ENCODE peak calls at places on chromosomes 5 and 9, in nine cellular contexts. One of them, this sample, is unnamed.

GRCh38 chr9:135840107-135840506 is 67.2 kb downstream of the CAMSAP1 start:
- DNase-seq in left ventricle myocardium inferior: no peak
- DNase-seq in endothelial cell of umbilical vein: no peak
- DNase-seq in AG04450: no peak
- DNase-seq in OCI-LY7: no peak
- DNase-seq in CD8-positive, alpha-beta T cell: no peak
- DNase-seq in right atrium auricular region: no peak
- DNase-seq in chondrocyte: peak
- DNase-seq in MCF 10A: no peak
- DNase-seq in this sample: no peak

GRCh38 chr9:84754461-84754860 is 84.9 kb downstream of the NTRK2 start:
- DNase-seq in right atrium auricular region: no peak
- DNase-seq in CD8-positive, alpha-beta T cell: no peak
- DNase-seq in MCF 10A: no peak
- DNase-seq in endothelial cell of umbilical vein: no peak
- DNase-seq in chondrocyte: no peak
- DNase-seq in left ventricle myocardium inferior: no peak
- DNase-seq in AG04450: no peak
- DNase-seq in OCI-LY7: no peak
- DNase-seq in this sample: peak

GRCh38 chr9:108185613-108186012 is 670.2 kb downstream of the ACTL7B start:
- DNase-seq in MCF 10A: no peak
- DNase-seq in OCI-LY7: no peak
- DNase-seq in right atrium auricular region: no peak
- DNase-seq in left ventricle myocardium inferior: no peak
- DNase-seq in chondrocyte: no peak
- DNase-seq in CD8-positive, alpha-beta T cell: no peak
- DNase-seq in endothelial cell of umbilical vein: no peak
- DNase-seq in AG04450: no peak
- DNase-seq in this sample: no peak

GRCh38 chr5:122870219-122870856 is 24.9 kb downstream of the SNX24 start:
- DNase-seq in chondrocyte: no peak
- DNase-seq in OCI-LY7: no peak
- DNase-seq in MCF 10A: no peak
- DNase-seq in AG04450: no peak
- DNase-seq in CD8-positive, alpha-beta T cell: no peak
- DNase-seq in endothelial cell of umbilical vein: no peak
- DNase-seq in left ventricle myocardium inferior: no peak
- DNase-seq in right atrium auricular region: no peak
- DNase-seq in this sample: no peak

GRCh38 chr9:90860826-90861225 is 59.2 kb downstream of the SYK start:
- DNase-seq in CD8-positive, alpha-beta T cell: no peak
- DNase-seq in left ventricle myocardium inferior: no peak
- DNase-seq in right atrium auricular region: no peak
- DNase-seq in chondrocyte: no peak
- DNase-seq in OCI-LY7: no peak
- DNase-seq in MCF 10A: no peak
- DNase-seq in AG04450: no peak
- DNase-seq in endothelial cell of umbilical vein: no peak
- DNase-seq in this sample: no peak

GRCh38 chr5:16916262-16916878 is 19.7 kb downstream of the MYO10 start:
- DNase-seq in right atrium auricular region: no peak
- DNase-seq in endothelial cell of umbilical vein: peak
- DNase-seq in OCI-LY7: no peak
- DNase-seq in MCF 10A: peak
- DNase-seq in AG04450: peak
- DNase-seq in left ventricle myocardium inferior: no peak
- DNase-seq in CD8-positive, alpha-beta T cell: no peak
- DNase-seq in chondrocyte: no peak
- DNase-seq in this sample: no peak

GRCh38 chr5:132510076-132510475 is 19.5 kb upstream of the IRF1 start:
- DNase-seq in left ventricle myocardium inferior: no peak
- DNase-seq in MCF 10A: peak
- DNase-seq in endothelial cell of umbilical vein: peak
- DNase-seq in CD8-positive, alpha-beta T cell: no peak
- DNase-seq in OCI-LY7: no peak
- DNase-seq in AG04450: peak
- DNase-seq in right atrium auricular region: no peak
- DNase-seq in chondrocyte: no peak
- DNase-seq in this sample: no peak

GRCh38 chr5:4941957-4942830 is 197.9 kb upstream of the ADAMTS16 start:
- DNase-seq in MCF 10A: peak
- DNase-seq in chondrocyte: no peak
- DNase-seq in right atrium auricular region: no peak
- DNase-seq in endothelial cell of umbilical vein: no peak
- DNase-seq in left ventricle myocardium inferior: no peak
- DNase-seq in CD8-positive, alpha-beta T cell: no peak
- DNase-seq in AG04450: no peak
- DNase-seq in OCI-LY7: no peak
- DNase-seq in this sample: peak

GRCh38 chr5:124179788-124180187 is 566.7 kb downstream of the ZNF608 start:
- DNase-seq in MCF 10A: no peak
- DNase-seq in right atrium auricular region: no peak
- DNase-seq in endothelial cell of umbilical vein: no peak
- DNase-seq in chondrocyte: no peak
- DNase-seq in CD8-positive, alpha-beta T cell: no peak
- DNase-seq in left ventricle myocardium inferior: no peak
- DNase-seq in OCI-LY7: no peak
- DNase-seq in AG04450: no peak
- DNase-seq in this sample: no peak

GRCh38 chr9:128190516-128191405 is 611 bp downstream of the CIZ1 start:
- DNase-seq in chondrocyte: no peak
- DNase-seq in OCI-LY7: peak
- DNase-seq in AG04450: no peak
- DNase-seq in endothelial cell of umbilical vein: no peak
- DNase-seq in left ventricle myocardium inferior: no peak
- DNase-seq in CD8-positive, alpha-beta T cell: no peak
- DNase-seq in right atrium auricular region: no peak
- DNase-seq in MCF 10A: peak
- DNase-seq in this sample: peak

GRCh38 chr5:113693205-113693553 is 179.7 kb downstream of the YTHDC2 start:
- DNase-seq in OCI-LY7: no peak
- DNase-seq in CD8-positive, alpha-beta T cell: no peak
- DNase-seq in right atrium auricular region: no peak
- DNase-seq in left ventricle myocardium inferior: no peak
- DNase-seq in AG04450: no peak
- DNase-seq in MCF 10A: no peak
- DNase-seq in chondrocyte: no peak
- DNase-seq in endothelial cell of umbilical vein: peak
- DNase-seq in this sample: no peak

GRCh38 chr5:56732147-56732546 is 83.2 kb upstream of the MAP3K1 start:
- DNase-seq in right atrium auricular region: no peak
- DNase-seq in OCI-LY7: no peak
- DNase-seq in CD8-positive, alpha-beta T cell: no peak
- DNase-seq in chondrocyte: no peak
- DNase-seq in left ventricle myocardium inferior: no peak
- DNase-seq in MCF 10A: no peak
- DNase-seq in endothelial cell of umbilical vein: no peak
- DNase-seq in AG04450: no peak
- DNase-seq in this sample: no peak

GRCh38 chr5:97224112-97224750 is 41.2 kb upstream of the RIOK2 start:
- DNase-seq in chondrocyte: no peak
- DNase-seq in OCI-LY7: no peak
- DNase-seq in right atrium auricular region: no peak
- DNase-seq in endothelial cell of umbilical vein: no peak
- DNase-seq in left ventricle myocardium inferior: no peak
- DNase-seq in MCF 10A: no peak
- DNase-seq in AG04450: no peak
- DNase-seq in CD8-positive, alpha-beta T cell: no peak
- DNase-seq in this sample: no peak

GRCh38 chr5:110738503-110738811 is 350 bp upstream of the SLC25A46 start:
- DNase-seq in left ventricle myocardium inferior: no peak
- DNase-seq in MCF 10A: no peak
- DNase-seq in endothelial cell of umbilical vein: no peak
- DNase-seq in AG04450: no peak
- DNase-seq in OCI-LY7: no peak
- DNase-seq in chondrocyte: peak
- DNase-seq in CD8-positive, alpha-beta T cell: no peak
- DNase-seq in right atrium auricular region: peak
- DNase-seq in this sample: peak

GRCh38 chr9:95813923-95814322 is 61.6 kb upstream of the ERCC6L2 start:
- DNase-seq in CD8-positive, alpha-beta T cell: no peak
- DNase-seq in MCF 10A: no peak
- DNase-seq in endothelial cell of umbilical vein: no peak
- DNase-seq in right atrium auricular region: no peak
- DNase-seq in left ventricle myocardium inferior: no peak
- DNase-seq in OCI-LY7: no peak
- DNase-seq in chondrocyte: no peak
- DNase-seq in AG04450: no peak
- DNase-seq in this sample: no peak

DNA sequence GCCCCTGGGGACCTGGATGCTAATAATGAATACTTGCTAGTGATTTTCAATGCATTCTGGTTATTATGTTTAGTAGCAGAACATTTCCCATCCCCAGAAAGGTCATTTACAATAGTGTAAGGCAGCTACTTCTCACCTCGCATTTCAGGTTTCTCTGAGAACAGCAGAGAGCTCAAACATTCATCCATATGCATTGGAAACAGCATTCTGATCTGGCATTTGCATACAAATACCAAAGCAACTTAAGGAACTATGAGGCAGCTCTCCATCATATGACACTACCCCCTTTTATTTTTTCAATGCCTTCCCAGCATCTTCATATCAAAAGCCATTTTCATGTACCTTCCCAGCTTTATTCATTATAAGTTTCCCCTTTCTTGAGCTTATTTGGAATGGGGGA is 6.4 kb downstream of the PPP2R2B start:
- DNase-seq in MCF 10A: no peak
- DNase-seq in CD8-positive, alpha-beta T cell: no peak
- DNase-seq in left ventricle myocardium inferior: no peak
- DNase-seq in AG04450: no peak
- DNase-seq in chondrocyte: no peak
- DNase-seq in right atrium auricular region: no peak
- DNase-seq in endothelial cell of umbilical vein: no peak
- DNase-seq in OCI-LY7: no peak
- DNase-seq in this sample: no peak
- TF ChIP-seq CTCF in MCF 10A: no peak
- TF ChIP-seq CTCF in CD8-positive, alpha-beta T cell: no peak
- TF ChIP-seq CTCF in left ventricle myocardium inferior: no peak
- TF ChIP-seq CTCF in AG04450: no peak
- TF ChIP-seq CTCF in chondrocyte: no peak
- TF ChIP-seq CTCF in right atrium auricular region: no peak
- TF ChIP-seq CTCF in endothelial cell of umbilical vein: no peak
- TF ChIP-seq CTCF in OCI-LY7: no peak
- TF ChIP-seq CTCF in this sample: no peak

GRCh38 chr9:1434082-1434481 is 383.9 kb downstream of the DMRT2 start:
- DNase-seq in right atrium auricular region: no peak
- DNase-seq in AG04450: no peak
- DNase-seq in CD8-positive, alpha-beta T cell: no peak
- DNase-seq in chondrocyte: no peak
- DNase-seq in endothelial cell of umbilical vein: no peak
- DNase-seq in MCF 10A: peak
- DNase-seq in OCI-LY7: no peak
- DNase-seq in left ventricle myocardium inferior: no peak
- DNase-seq in this sample: no peak
- TF ChIP-seq CTCF in right atrium auricular region: no peak
- TF ChIP-seq CTCF in AG04450: no peak
- TF ChIP-seq CTCF in CD8-positive, alpha-beta T cell: no peak
- TF ChIP-seq CTCF in chondrocyte: peak
- TF ChIP-seq CTCF in endothelial cell of umbilical vein: no peak
- TF ChIP-seq CTCF in MCF 10A: peak
- TF ChIP-seq CTCF in OCI-LY7: peak
- TF ChIP-seq CTCF in left ventricle myocardium inferior: peak
- TF ChIP-seq CTCF in this sample: no peak

DNA sequence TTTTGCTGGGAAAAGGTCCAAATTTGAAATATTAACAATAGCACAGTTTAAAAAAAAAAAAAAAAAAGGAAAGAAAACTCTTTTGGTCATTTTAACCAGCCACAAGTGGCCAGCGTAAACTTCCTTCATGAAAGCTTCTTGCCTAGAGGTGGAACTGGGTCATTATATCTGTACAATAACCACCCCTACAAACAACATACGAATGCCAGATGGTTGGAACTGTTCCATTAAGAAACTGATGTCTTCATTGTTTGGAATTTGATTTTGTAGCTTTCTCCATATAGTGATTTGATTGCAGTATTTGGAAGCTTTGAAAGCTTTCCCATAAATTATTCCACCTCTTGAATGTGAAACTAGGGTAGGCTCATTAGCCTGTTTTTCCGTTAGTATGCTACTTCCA is 18.3 kb upstream of the LPAR1 start:
- DNase-seq in AG04450: no peak
- DNase-seq in chondrocyte: no peak
- DNase-seq in left ventricle myocardium inferior: no peak
- DNase-seq in right atrium auricular region: no peak
- DNase-seq in MCF 10A: peak
- DNase-seq in OCI-LY7: no peak
- DNase-seq in CD8-positive, alpha-beta T cell: no peak
- DNase-seq in endothelial cell of umbilical vein: peak
- DNase-seq in this sample: no peak
- TF ChIP-seq CTCF in AG04450: no peak
- TF ChIP-seq CTCF in chondrocyte: no peak
- TF ChIP-seq CTCF in left ventricle myocardium inferior: no peak
- TF ChIP-seq CTCF in right atrium auricular region: no peak
- TF ChIP-seq CTCF in MCF 10A: no peak
- TF ChIP-seq CTCF in OCI-LY7: no peak
- TF ChIP-seq CTCF in CD8-positive, alpha-beta T cell: no peak
- TF ChIP-seq CTCF in endothelial cell of umbilical vein: no peak
- TF ChIP-seq CTCF in this sample: no peak

GRCh38 chr5:145246961-145247744 is 588.0 kb downstream of the PRELID2 start:
- DNase-seq in endothelial cell of umbilical vein: no peak
- DNase-seq in OCI-LY7: no peak
- DNase-seq in left ventricle myocardium inferior: no peak
- DNase-seq in chondrocyte: no peak
- DNase-seq in right atrium auricular region: no peak
- DNase-seq in MCF 10A: peak
- DNase-seq in CD8-positive, alpha-beta T cell: no peak
- DNase-seq in AG04450: no peak
- DNase-seq in this sample: no peak
- TF ChIP-seq CTCF in endothelial cell of umbilical vein: no peak
- TF ChIP-seq CTCF in OCI-LY7: no peak
- TF ChIP-seq CTCF in left ventricle myocardium inferior: no peak
- TF ChIP-seq CTCF in chondrocyte: no peak
- TF ChIP-seq CTCF in right atrium auricular region: no peak
- TF ChIP-seq CTCF in MCF 10A: no peak
- TF ChIP-seq CTCF in CD8-positive, alpha-beta T cell: no peak
- TF ChIP-seq CTCF in AG04450: no peak
- TF ChIP-seq CTCF in this sample: no peak

This sample was measured in GM20000.